ENCODE peak calls at places on chromosomes 5 and 9, in four cellular contexts. B is HepG2, Q is GM12878, Z is K562. I is an unnamed sample.

GRCh38 chr5:1512541-1513291 is 11.0 kb downstream of the LPCAT1 start:
- DNase-seq in B (no peak), Q (no peak), Z (no peak), I (peak)

GRCh38 chr9:122402403-122403268 is 31.8 kb downstream of the PTGS1 start:
- DNase-seq in B (peak), Q (no peak), Z (peak), I (no peak)

GRCh38 chr5:40689442-40689841 is 9.7 kb downstream of the PTGER4 start:
- DNase-seq in B (peak), Q (peak), Z (peak), I (no peak)

GRCh38 chr5:137190031-137190430 is 309.1 kb downstream of the SPOCK1 start:
- DNase-seq in B (no peak), Q (no peak), Z (no peak), I (no peak)

GRCh38 chr9:76441551-76442322 is 17.2 kb upstream of the GCNT1 start:
- DNase-seq in B (no peak), Q (peak), Z (no peak), I (no peak)

GRCh38 chr5:112823181-112823580 is 37.9 kb upstream of the SRP19 start:
- DNase-seq in B (no peak), Q (no peak), Z (no peak), I (no peak)

GRCh38 chr5:90675222-90675621 is 116.6 kb downstream of the ADGRV1 start:
- DNase-seq in B (peak), Q (no peak), Z (no peak), I (no peak)

GRCh38 chr9:29078063-29078660 is 1504.9 kb upstream of the C9orf72 start:
- DNase-seq in B (no peak), Q (no peak), Z (no peak), I (no peak)

GRCh38 chr9:22204240-22204639 is 195.1 kb upstream of the CDKN2B start:
- DNase-seq in B (no peak), Q (no peak), Z (no peak), I (no peak)

GRCh38 chr9:37957664-37957953 is 53.7 kb upstream of the SLC25A51 start:
- DNase-seq in B (no peak), Q (no peak), Z (no peak), I (no peak)

GRCh38 chr9:37956423-37956820 is 52.5 kb upstream of the SLC25A51 start:
- DNase-seq in B (no peak), Q (no peak), Z (no peak), I (no peak)

GRCh38 chr9:37954581-37954981 is 50.7 kb upstream of the SLC25A51 start:
- DNase-seq in B (no peak), Q (peak), Z (no peak), I (no peak)

GRCh38 chr9:37956904-37957663 is 53.2 kb upstream of the SLC25A51 start:
- DNase-seq in B (no peak), Q (no peak), Z (peak), I (no peak)

DNA sequence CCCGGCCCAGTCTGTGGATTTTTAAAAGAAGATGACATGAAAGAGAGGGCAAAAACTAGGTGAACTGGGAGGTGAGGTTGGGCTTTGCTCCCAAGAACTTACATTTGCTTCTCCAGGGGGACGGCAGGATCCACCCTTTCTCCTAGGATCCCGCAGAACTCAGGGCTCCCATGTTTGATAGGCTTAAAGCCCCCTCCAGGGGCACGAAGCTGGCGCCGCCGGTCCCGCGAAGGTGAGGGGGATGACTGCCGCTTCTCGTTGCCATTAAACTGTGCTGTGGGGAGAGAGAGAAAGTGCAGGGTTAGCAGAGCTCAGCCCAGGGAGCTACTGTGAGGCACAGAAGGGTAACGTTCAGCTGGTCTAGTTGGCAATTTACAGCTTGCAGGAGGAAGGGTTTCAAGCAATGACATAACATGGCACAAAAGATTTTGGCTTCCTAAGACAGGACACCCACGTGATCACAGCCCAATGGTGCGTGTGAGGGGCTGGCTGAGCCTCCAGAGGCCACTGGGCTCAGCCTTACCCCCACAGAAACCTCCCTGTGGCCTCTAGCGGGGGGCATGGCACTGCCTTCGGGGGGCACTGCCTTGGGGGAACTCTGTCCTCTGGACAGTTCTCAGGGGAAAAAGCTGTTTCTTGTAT is 52.0 kb upstream of the SLC25A51 start:
- DNase-seq in B (no peak), Q (no peak), Z (no peak), I (no peak)
- TF ChIP-seq ATF2 in B (no peak), Q (no peak), Z (no peak), I (no peak)

DNA sequence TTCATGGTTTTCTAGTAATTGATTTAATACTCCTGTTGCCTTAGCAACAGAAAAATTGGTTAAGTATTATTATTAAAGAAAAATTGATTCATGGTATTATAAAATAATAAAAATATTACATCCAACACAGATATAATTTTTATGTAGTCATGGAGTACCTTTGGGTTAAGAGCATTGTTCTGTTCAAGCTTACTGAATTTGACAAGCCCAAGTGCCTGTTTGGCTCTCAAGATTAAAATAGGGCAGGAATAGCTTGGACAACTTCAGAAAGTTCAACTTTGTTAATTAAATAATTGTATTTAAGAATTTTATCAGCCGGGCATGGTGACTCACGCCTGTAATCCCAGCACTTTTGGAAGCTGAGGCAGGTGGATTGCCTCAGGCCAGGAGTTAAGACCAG is 82.0 kb downstream of the NIPBL start:
- DNase-seq in B (no peak), Q (no peak), Z (no peak), I (no peak)
- TF ChIP-seq ATF2 in B (no peak), Q (no peak), Z (no peak), I (no peak)

DNA sequence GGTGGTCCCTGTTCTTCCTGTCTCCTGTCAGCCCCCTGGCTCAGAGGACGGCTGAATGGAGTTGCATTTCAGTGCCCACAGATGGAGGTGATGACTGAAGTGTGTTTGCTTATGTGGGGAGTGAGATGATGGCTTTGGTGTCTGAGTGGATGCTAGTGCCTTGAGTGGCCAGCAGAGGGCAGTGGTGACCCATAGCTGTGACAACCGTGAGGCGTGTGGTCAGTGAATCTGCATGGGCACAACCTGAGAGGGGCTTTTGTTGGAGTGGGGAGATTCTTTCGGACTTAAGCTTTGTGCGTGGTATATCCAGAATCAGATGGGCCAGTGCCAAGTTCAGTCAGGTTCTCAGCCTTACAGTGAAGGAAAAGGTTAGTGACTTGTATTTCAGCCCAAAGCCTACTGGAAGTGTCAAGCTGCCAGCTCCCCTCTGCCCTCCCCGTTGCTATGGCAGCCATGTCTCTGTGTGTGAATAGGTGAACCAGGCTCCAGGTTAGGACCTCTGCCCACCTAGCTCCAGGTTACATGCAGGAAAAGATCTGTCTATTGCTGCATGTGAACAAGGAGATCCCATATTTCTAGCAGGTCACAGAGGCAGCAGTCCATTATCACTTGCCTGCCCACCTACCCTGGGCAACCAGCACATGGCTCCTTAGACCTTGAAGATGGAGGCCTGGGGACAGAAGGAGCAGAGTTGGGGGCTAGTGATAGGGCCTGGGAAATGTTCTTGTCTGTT is 14.7 kb upstream of the CXXC5 start:
- DNase-seq in B (peak), Q (no peak), Z (peak), I (peak)
- TF ChIP-seq ATF2 in B (no peak), Q (no peak), Z (no peak), I (no peak)

DNA sequence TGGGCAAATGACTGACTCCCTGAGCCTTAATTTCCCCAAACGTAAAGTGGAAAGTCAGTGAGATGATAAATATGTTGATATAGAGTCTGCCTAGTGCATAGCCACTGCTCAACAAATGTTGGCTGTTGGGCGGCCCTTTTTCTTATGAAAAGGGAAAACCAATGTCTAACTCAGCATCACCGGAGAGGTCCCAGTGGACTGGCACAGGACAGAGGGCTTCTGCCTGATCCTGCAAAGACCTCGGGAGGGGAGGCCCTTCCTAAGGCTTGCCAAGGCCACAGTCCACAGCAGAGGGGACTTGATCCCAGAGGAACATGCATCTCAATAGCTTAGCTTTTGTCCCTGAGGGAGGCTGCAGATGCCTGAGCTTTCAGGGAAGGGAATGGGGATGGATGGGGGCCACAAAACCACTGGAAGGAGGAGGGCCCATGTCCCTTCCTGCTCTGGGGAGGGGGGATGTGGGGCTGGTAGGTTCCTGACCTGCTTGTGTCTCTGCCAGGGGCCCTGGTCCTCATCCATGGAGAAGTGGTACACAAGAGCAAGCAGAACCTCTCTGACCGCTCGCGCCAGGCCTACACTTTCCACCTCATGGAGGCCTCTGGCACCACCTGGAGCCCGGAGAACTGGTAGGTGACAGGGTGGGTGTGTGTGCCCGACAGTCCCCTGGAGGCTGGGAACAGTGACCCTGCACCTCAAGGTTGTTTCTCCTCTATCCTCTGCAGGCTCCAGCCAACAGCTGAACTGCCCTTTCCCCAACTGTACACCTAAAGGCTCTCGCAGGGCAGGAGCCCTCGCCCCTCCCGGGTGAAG is 6.3 kb downstream of the DOLK start:
- DNase-seq in B (no peak), Q (no peak), Z (no peak), I (no peak)
- TF ChIP-seq ATF2 in B (no peak), Q (no peak), Z (no peak), I (no peak)

GRCh38 chr5:132901730-132902129 is 28.3 kb downstream of the LEAP2 start:
- DNase-seq in B (no peak), Q (no peak), Z (no peak), I (no peak)

GRCh38 chr5:132905938-132906337 is 32.5 kb downstream of the LEAP2 start:
- DNase-seq in B (peak), Q (no peak), Z (no peak), I (no peak)

GRCh38 chr5:132909702-132910101 is 36.2 kb downstream of the LEAP2 start:
- DNase-seq in B (no peak), Q (no peak), Z (no peak), I (no peak)

GRCh38 chr5:132907161-132907560 is 33.7 kb downstream of the LEAP2 start:
- DNase-seq in B (no peak), Q (no peak), Z (peak), I (no peak)
- TF ChIP-seq ATF2 in B (no peak), Q (no peak), Z (no peak), I (no peak)

I was measured in WTC11.